ENCODE peak calls at places on chromosome 1, in five cellular contexts. H is right lobe of liver, J is esophagus squamous epithelium, A is heart left ventricle, Y is H54. X is an unnamed sample.

GRCh38 chr1:232149302-232150201 is 480.4 kb downstream of the SIPA1L2 start:
- DNase-seq in J (no peak), Y (no peak), H (no peak), A (no peak), X (no peak)

GRCh38 chr1:226498690-226499008 is 49.9 kb upstream of the STUM start:
- DNase-seq in Y (no peak), A (no peak), H (no peak), J (no peak), X (no peak)

GRCh38 chr1:199918196-199918789 is 109.2 kb upstream of the NR5A2 start:
- DNase-seq in Y (no peak), H (no peak), A (no peak), J (no peak), X (no peak)

GRCh38 chr1:33986389-33987095 is 122.7 kb downstream of the HMGB4 start:
- DNase-seq in A (peak), J (no peak), Y (peak), H (no peak), X (peak)

GRCh38 chr1:247741756-247742155 is 3.3 kb downstream of the OR14K1 start:
- DNase-seq in J (no peak), Y (no peak), A (no peak), H (no peak), X (no peak)

GRCh38 chr1:86503477-86504129 is 34.9 kb downstream of the CLCA1 start:
- DNase-seq in A (peak), H (no peak), J (no peak), Y (no peak), X (peak)

GRCh38 chr1:1542766-1543705 is 2.6 kb upstream of the TMEM240 start:
- DNase-seq in H (peak), J (no peak), Y (no peak), A (no peak), X (peak)

GRCh38 chr1:50354813-50355212 is 68.4 kb downstream of the DMRTA2 start:
- DNase-seq in A (no peak), Y (no peak), H (no peak), J (no peak), X (no peak)

GRCh38 chr1:101902199-101902598 is 94.5 kb downstream of the OLFM3 start:
- DNase-seq in H (no peak), Y (no peak), J (no peak), A (no peak), X (no peak)

GRCh38 chr1:36699113-36699512 is 216.4 kb upstream of the CSF3R start:
- DNase-seq in H (no peak), A (no peak), Y (no peak), J (no peak), X (no peak)

GRCh38 chr1:94858276-94858675 is 38.1 kb downstream of the SLC44A3 start:
- DNase-seq in H (no peak), A (no peak), Y (peak), J (no peak), X (no peak)

GRCh38 chr1:33943978-33944377 is 80.1 kb downstream of the HMGB4 start:
- DNase-seq in J (no peak), H (no peak), Y (peak), A (no peak), X (peak)

GRCh38 chr1:14504517-14504916 is 94.0 kb upstream of the KAZN start:
- DNase-seq in A (no peak), Y (no peak), H (no peak), J (no peak), X (no peak)

GRCh38 chr1:153533689-153534201 is 2.0 kb downstream of the S100A6 start:
- DNase-seq in A (peak), Y (peak), J (no peak), H (no peak), X (peak)

GRCh38 chr1:44817771-44818495 is 9.6 kb downstream of the BTBD19 start:
- DNase-seq in Y (no peak), H (peak), A (no peak), J (no peak), X (peak)
- TF ChIP-seq POLR2A in Y (no peak), H (no peak), A (no peak), J (no peak), X (no peak)

DNA sequence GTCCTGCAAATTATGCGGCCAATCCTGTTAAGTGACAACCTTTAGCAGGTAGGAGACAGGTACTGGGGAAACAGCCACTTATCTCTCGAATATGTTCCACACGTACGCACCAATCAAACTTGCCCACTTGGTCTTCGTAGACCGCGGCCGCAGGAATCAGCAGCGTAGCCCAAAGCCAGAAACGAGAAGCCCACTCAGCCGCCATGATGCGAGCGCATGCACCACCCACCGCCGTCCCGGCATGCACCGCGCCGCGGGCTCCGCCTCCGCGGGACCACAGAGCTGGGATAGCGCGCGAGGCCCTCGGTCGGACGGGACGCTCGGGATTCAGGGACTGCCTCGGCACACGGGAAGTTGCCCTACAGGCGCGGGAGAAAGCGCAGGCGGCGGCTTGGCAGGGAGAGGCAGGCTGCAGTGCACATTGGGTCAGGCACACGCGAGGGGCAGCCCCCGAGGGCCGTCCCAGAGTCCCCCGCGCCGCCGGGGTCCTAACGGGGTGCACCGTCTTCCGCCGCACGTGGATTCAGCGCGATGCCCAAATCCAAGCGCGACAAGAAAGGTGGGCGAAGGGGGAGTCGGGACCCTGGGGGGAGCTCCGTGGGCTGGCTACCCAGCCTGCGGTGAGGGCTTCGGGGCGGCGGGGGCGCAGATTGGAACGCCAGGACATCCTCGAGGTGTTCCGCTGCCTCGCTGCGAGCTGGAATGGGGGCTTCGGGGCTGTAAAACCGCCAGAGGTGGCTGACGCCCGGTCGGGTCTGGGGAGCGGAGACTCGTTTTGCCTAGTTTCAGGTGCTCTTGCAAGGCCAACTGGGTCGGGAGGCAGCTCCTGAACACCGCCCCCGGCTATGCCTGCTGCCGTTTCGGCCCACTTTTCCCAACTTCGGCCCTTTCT is at the start of the genes EMC1 and MRTO4:
- DNase-seq in H (peak), Y (peak), J (peak), A (peak), X (peak)
- TF ChIP-seq POLR2A in H (peak), Y (peak), J (no peak), A (peak), X (peak)

GRCh38 chr1:178339834-178340233 is 156.9 kb downstream of the CLEC20A start:
- DNase-seq in A (no peak), H (no peak), Y (no peak), J (no peak), X (no peak)

GRCh38 chr1:178344513-178345077 is 152.2 kb downstream of the CLEC20A start:
- DNase-seq in A (no peak), H (no peak), Y (no peak), J (no peak), X (no peak)

GRCh38 chr1:178345238-178345637 is 151.5 kb downstream of the CLEC20A start:
- DNase-seq in A (no peak), H (no peak), Y (no peak), J (no peak), X (no peak)

GRCh38 chr1:178337091-178337726 is 159.6 kb downstream of the CLEC20A start:
- DNase-seq in J (no peak), A (no peak), H (no peak), Y (no peak), X (no peak)

GRCh38 chr1:178341218-178341956 is 155.4 kb downstream of the CLEC20A start:
- DNase-seq in H (no peak), J (no peak), A (peak), Y (peak), X (peak)
- TF ChIP-seq POLR2A in H (no peak), J (no peak), A (peak), Y (no peak), X (peak)

GRCh38 chr1:25430666-25431494 is at the start of gene MACO1:
- DNase-seq in A (peak), Y (peak), J (peak), H (peak), X (peak)
- TF ChIP-seq POLR2A in A (peak), Y (no peak), J (no peak), H (peak), X (peak)

GRCh38 chr1:158039380-158039779 is 45.9 kb downstream of the KIRREL1 start:
- DNase-seq in Y (no peak), J (no peak), H (no peak), A (no peak), X (no peak)
- TF ChIP-seq POLR2A in Y (no peak), J (no peak), H (no peak), A (no peak), X (no peak)

GRCh38 chr1:16143005-16143565 is 12.8 kb downstream of the EPHA2 start:
- DNase-seq in Y (no peak), A (no peak), J (no peak), H (no peak), X (no peak)
- TF ChIP-seq POLR2A in Y (no peak), A (no peak), J (no peak), H (no peak), X (no peak)

DNA sequence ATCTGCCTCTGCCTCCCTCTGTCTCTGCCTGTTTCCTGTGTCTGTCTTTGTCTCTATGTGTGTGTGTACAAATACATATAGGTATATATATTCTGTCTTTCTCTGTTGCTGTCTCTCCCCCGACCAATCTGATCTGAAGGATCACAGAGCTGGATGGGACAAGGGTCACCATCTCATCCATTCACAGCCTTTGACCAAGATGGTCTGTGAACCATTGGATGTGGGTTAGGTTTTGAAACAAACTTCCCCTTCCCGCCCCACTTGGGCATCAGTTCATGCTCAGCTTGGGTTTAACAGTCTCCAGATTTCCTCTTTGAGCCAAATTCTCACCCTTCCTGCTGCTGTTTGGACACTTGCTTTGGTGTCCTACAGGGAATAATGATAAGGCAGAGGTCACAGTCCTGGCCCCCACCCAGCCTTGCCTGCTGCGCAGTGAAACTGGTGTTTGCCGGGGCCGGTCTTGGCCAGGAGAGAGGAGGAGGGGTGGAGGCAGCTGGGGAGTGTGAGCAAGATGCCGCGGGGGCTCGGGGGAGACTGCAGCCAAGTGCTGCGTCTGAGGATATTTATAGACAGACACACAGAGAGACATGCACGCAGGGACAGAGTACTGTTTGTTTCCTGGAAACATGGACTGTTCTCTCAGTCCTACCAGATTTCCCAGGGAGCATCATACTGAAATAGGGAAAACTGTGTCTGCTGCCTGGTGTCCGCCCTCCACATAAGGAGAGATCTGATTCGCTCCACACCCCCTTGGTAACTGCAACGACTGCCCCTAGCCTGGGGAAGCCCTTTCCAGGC is 27.0 kb upstream of the BTG2 start:
- DNase-seq in A (peak), J (no peak), H (no peak), Y (no peak), X (peak)
- TF ChIP-seq POLR2A in A (peak), J (no peak), H (no peak), Y (no peak), X (peak)

GRCh38 chr1:48870596-48870995 is 93.9 kb upstream of the BEND5 start:
- DNase-seq in J (no peak), Y (no peak), H (no peak), A (no peak), X (no peak)

GRCh38 chr1:48876221-48876785 is 99.6 kb upstream of the BEND5 start:
- DNase-seq in A (no peak), J (no peak), H (no peak), Y (no peak), X (peak)

GRCh38 chr1:48873944-48874343 is 97.3 kb upstream of the BEND5 start:
- DNase-seq in Y (no peak), J (no peak), H (no peak), A (no peak), X (no peak)

GRCh38 chr1:48878191-48878940 is 101.7 kb upstream of the BEND5 start:
- DNase-seq in A (no peak), J (no peak), H (no peak), Y (peak), X (peak)

GRCh38 chr1:48875736-48876135 is 99.0 kb upstream of the BEND5 start:
- DNase-seq in A (no peak), H (no peak), Y (no peak), J (no peak), X (no peak)
- TF ChIP-seq POLR2A in A (no peak), H (no peak), Y (no peak), J (no peak), X (no peak)